ENCODE peak calls at places on chromosomes 12 and 14, in seven cellular contexts. One of them, this sample, is unnamed.

GRCh38 chr12:29024117-29024516 is 125.0 kb upstream of the FAR2 start:
- DNase-seq in GM12878: no peak
- DNase-seq in heart left ventricle: no peak
- DNase-seq in AG04449: no peak
- DNase-seq in spleen: no peak
- DNase-seq in fibroblast of villous mesenchyme: peak; percentile 58
- DNase-seq in GM06990: no peak
- DNase-seq in this sample: no peak

GRCh38 chr14:101228949-101229541 is 325.5 kb upstream of the RTL1 start:
- DNase-seq in heart left ventricle: no peak
- DNase-seq in GM06990: no peak
- DNase-seq in GM12878: no peak
- DNase-seq in AG04449: no peak
- DNase-seq in spleen: no peak
- DNase-seq in fibroblast of villous mesenchyme: no peak
- DNase-seq in this sample: no peak

GRCh38 chr12:86647800-86648199 is 391.6 kb upstream of the MGAT4C start:
- DNase-seq in GM12878: no peak
- DNase-seq in heart left ventricle: no peak
- DNase-seq in AG04449: no peak
- DNase-seq in fibroblast of villous mesenchyme: no peak
- DNase-seq in spleen: no peak
- DNase-seq in GM06990: no peak
- DNase-seq in this sample: no peak

GRCh38 chr12:110776410-110776809 is 33.7 kb upstream of the PPP1CC start:
- DNase-seq in GM12878: peak; percentile 96
- DNase-seq in AG04449: no peak
- DNase-seq in GM06990: peak; percentile 88
- DNase-seq in fibroblast of villous mesenchyme: no peak
- DNase-seq in heart left ventricle: no peak
- DNase-seq in spleen: no peak
- DNase-seq in this sample: peak; percentile 96

GRCh38 chr12:78210894-78211302 is 380.2 kb downstream of the NAV3 start:
- DNase-seq in AG04449: peak; percentile 66
- DNase-seq in GM06990: no peak
- DNase-seq in spleen: no peak
- DNase-seq in GM12878: no peak
- DNase-seq in fibroblast of villous mesenchyme: peak; percentile 97
- DNase-seq in heart left ventricle: no peak
- DNase-seq in this sample: no peak

GRCh38 chr14:69459122-69459521 is 25.4 kb upstream of the PLEKHD1 start:
- DNase-seq in GM06990: no peak
- DNase-seq in AG04449: no peak
- DNase-seq in heart left ventricle: no peak
- DNase-seq in GM12878: no peak
- DNase-seq in fibroblast of villous mesenchyme: no peak
- DNase-seq in spleen: no peak
- DNase-seq in this sample: no peak

GRCh38 chr12:66103011-66103913 is 27.3 kb downstream of the LLPH start:
- DNase-seq in GM06990: no peak
- DNase-seq in heart left ventricle: no peak
- DNase-seq in GM12878: no peak
- DNase-seq in fibroblast of villous mesenchyme: no peak
- DNase-seq in AG04449: no peak
- DNase-seq in spleen: no peak
- DNase-seq in this sample: peak; percentile 26

GRCh38 chr12:53659011-53659551 is 16.8 kb downstream of the ATP5MC2 start:
- DNase-seq in AG04449: no peak
- DNase-seq in heart left ventricle: peak; percentile 61
- DNase-seq in GM12878: no peak
- DNase-seq in spleen: no peak
- DNase-seq in fibroblast of villous mesenchyme: peak; percentile 32
- DNase-seq in GM06990: no peak
- DNase-seq in this sample: no peak

DNA sequence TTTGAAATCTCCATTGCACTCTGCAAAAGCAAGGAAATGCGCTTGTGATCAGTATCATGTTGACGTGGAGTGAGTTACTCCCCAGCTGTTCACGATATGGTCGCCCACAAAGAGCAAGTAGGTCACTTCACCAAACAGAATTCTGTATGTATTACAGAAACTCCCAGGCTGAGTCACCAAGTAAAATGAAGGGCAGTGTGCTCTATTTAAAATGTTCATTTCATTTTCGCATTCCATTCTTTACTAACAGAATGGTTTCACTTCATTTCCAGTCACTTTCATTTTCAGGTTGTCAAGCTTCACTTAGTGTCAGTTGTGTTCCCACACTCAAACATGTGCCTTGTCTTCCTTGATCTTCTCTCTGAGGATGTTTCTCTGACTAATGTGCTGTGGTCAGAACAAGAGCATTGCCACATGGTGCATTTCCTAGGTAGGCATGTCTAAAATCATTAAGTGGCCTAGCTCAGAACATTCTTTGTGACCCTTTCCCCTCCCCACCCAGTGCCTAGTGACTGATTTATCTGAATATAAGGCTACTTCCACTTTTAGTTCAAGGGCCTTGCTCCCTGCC is 391.2 kb downstream of the RAD51B start:
- DNase-seq in fibroblast of villous mesenchyme: peak; percentile 98
- DNase-seq in AG04449: peak; percentile 82
- DNase-seq in spleen: no peak
- DNase-seq in GM06990: peak; percentile 82
- DNase-seq in GM12878: peak; percentile 100
- DNase-seq in heart left ventricle: peak; percentile 16
- DNase-seq in this sample: peak; percentile 95
- H3K4me3 ChIP-seq in fibroblast of villous mesenchyme: peak overlapping the region; percentile 8
- H3K4me3 ChIP-seq in AG04449: peak overlapping the region; percentile 30
- H3K4me3 ChIP-seq in spleen: peak overlapping the region; percentile 18
- H3K4me3 ChIP-seq in GM06990: no peak overlapping the region
- H3K4me3 ChIP-seq in GM12878: peak overlapping the region; percentile 22
- H3K4me3 ChIP-seq in heart left ventricle: no peak overlapping the region
- H3K4me3 ChIP-seq in this sample: peak overlapping the region; percentile 32

GRCh38 chr12:7161327-7161726 is 28.2 kb upstream of the PEX5 start:
- DNase-seq in spleen: no peak
- DNase-seq in GM06990: no peak
- DNase-seq in AG04449: no peak
- DNase-seq in GM12878: no peak
- DNase-seq in fibroblast of villous mesenchyme: no peak
- DNase-seq in heart left ventricle: no peak
- DNase-seq in this sample: no peak

GRCh38 chr12:7158866-7159600 is 28.9 kb downstream of the CLSTN3 start:
- DNase-seq in GM12878: no peak
- DNase-seq in AG04449: no peak
- DNase-seq in GM06990: no peak
- DNase-seq in fibroblast of villous mesenchyme: no peak
- DNase-seq in heart left ventricle: no peak
- DNase-seq in spleen: no peak
- DNase-seq in this sample: no peak

GRCh38 chr12:7160183-7160582 is 29.3 kb upstream of the PEX5 start:
- DNase-seq in AG04449: no peak
- DNase-seq in GM12878: no peak
- DNase-seq in spleen: no peak
- DNase-seq in heart left ventricle: no peak
- DNase-seq in fibroblast of villous mesenchyme: no peak
- DNase-seq in GM06990: no peak
- DNase-seq in this sample: no peak

GRCh38 chr12:7161811-7162210 is 27.7 kb upstream of the PEX5 start:
- DNase-seq in heart left ventricle: no peak
- DNase-seq in AG04449: no peak
- DNase-seq in fibroblast of villous mesenchyme: peak; percentile 79
- DNase-seq in GM06990: no peak
- DNase-seq in spleen: no peak
- DNase-seq in GM12878: no peak
- DNase-seq in this sample: no peak

DNA sequence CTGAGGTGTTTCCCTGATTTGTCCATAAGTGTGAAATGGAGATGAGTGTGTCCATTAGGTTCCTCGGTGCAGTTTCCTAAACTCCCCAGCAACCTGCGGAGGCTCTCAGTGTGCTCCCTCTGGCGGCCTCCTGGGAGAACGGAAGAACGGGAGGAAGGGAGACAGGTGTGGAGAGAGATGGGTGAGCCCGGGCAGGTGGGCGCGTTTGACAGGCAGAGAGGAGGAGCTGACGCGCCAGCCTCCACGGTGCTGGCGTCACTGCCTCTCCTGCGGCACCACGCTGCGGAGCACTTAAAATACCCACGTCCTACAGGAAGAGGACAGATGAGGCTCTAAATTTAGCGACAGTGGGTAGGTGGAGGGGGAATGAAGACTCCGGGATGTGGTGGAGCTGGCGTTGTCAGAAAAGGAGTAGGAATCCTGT is 26.8 kb upstream of the PEX5 start:
- DNase-seq in heart left ventricle: no peak
- DNase-seq in GM06990: no peak
- DNase-seq in spleen: no peak
- DNase-seq in fibroblast of villous mesenchyme: peak; percentile 24
- DNase-seq in AG04449: no peak
- DNase-seq in GM12878: no peak
- DNase-seq in this sample: peak; percentile 18
- TF ChIP-seq CTCF in heart left ventricle: peak; percentile 26
- TF ChIP-seq CTCF in GM06990: peak; percentile 25
- TF ChIP-seq CTCF in spleen: no peak
- TF ChIP-seq CTCF in fibroblast of villous mesenchyme: peak; percentile 61
- TF ChIP-seq CTCF in AG04449: peak; percentile 57
- TF ChIP-seq CTCF in GM12878: peak; percentile 38
- TF ChIP-seq CTCF in this sample: peak; percentile 18

GRCh38 chr14:92658160-92658559 is 90.3 kb downstream of the LGMN start:
- DNase-seq in GM12878: no peak
- DNase-seq in fibroblast of villous mesenchyme: no peak
- DNase-seq in spleen: no peak
- DNase-seq in heart left ventricle: no peak
- DNase-seq in AG04449: no peak
- DNase-seq in GM06990: no peak
- DNase-seq in this sample: no peak

GRCh38 chr14:92663049-92663448 is 85.4 kb downstream of the LGMN start:
- DNase-seq in fibroblast of villous mesenchyme: no peak
- DNase-seq in GM06990: no peak
- DNase-seq in spleen: no peak
- DNase-seq in heart left ventricle: no peak
- DNase-seq in GM12878: no peak
- DNase-seq in AG04449: no peak
- DNase-seq in this sample: no peak

GRCh38 chr14:92660571-92660970 is 87.9 kb downstream of the LGMN start:
- DNase-seq in GM06990: no peak
- DNase-seq in heart left ventricle: no peak
- DNase-seq in GM12878: no peak
- DNase-seq in fibroblast of villous mesenchyme: no peak
- DNase-seq in spleen: no peak
- DNase-seq in AG04449: no peak
- DNase-seq in this sample: no peak

GRCh38 chr14:92657457-92658142 is 90.8 kb downstream of the LGMN start:
- DNase-seq in fibroblast of villous mesenchyme: no peak
- DNase-seq in GM06990: no peak
- DNase-seq in AG04449: no peak
- DNase-seq in heart left ventricle: peak; percentile 54
- DNase-seq in GM12878: no peak
- DNase-seq in spleen: peak; percentile 89
- DNase-seq in this sample: no peak

DNA sequence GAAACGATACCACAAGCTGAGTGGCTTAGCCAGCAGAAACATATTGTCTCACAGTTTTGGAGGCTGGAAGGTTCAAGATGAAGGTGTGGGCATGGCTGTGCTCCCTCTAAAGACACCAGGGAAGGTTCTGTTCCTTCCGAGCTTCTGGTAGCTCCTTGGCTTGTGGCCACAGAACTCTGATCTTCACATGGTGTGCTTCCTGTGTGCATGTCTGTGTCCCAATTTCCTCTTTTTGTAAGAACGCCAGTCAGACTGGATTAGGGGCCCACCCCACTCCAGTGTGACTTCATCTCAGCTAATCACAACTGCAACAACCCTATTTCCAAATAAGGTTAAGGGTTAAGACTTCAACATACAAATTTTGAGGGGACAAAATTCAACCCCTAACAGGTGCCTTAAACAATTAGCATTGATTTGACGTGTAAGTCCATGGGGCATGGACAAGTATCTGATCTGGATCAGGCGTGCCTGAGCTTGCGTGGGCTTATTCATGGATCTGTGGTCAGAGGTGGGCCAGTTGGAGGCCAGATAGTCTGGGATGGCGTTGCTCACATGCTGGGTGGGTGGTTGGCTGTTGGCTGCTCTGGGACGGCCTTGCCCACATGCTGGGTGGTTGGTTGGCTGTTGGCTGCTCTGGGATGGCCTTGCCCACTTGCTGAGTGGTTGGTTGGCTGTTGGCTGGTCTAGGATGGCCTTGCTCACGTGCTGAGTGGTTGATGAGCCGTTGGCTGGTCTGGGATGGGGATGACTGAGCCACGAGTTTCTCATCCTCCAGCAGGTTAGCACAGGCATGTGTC is 88.5 kb downstream of the LGMN start:
- DNase-seq in GM06990: no peak
- DNase-seq in heart left ventricle: peak; percentile 48
- DNase-seq in spleen: no peak
- DNase-seq in GM12878: no peak
- DNase-seq in AG04449: no peak
- DNase-seq in fibroblast of villous mesenchyme: peak; percentile 68
- DNase-seq in this sample: peak; percentile 45
- H3K4me3 ChIP-seq in GM06990: no peak overlapping the region
- H3K4me3 ChIP-seq in heart left ventricle: no peak overlapping the region
- H3K4me3 ChIP-seq in spleen: no peak overlapping the region
- H3K4me3 ChIP-seq in GM12878: no peak overlapping the region
- H3K4me3 ChIP-seq in AG04449: no peak overlapping the region
- H3K4me3 ChIP-seq in fibroblast of villous mesenchyme: no peak overlapping the region
- H3K4me3 ChIP-seq in this sample: no peak overlapping the region

GRCh38 chr14:95346266-95346665 is 26.6 kb upstream of the CLMN start:
- DNase-seq in AG04449: no peak
- DNase-seq in GM12878: no peak
- DNase-seq in heart left ventricle: no peak
- DNase-seq in fibroblast of villous mesenchyme: no peak
- DNase-seq in spleen: no peak
- DNase-seq in GM06990: no peak
- DNase-seq in this sample: no peak

GRCh38 chr14:95344536-95344935 is 24.8 kb upstream of the CLMN start:
- DNase-seq in AG04449: no peak
- DNase-seq in GM06990: no peak
- DNase-seq in spleen: no peak
- DNase-seq in heart left ventricle: no peak
- DNase-seq in fibroblast of villous mesenchyme: no peak
- DNase-seq in GM12878: no peak
- DNase-seq in this sample: no peak

GRCh38 chr14:95345032-95345431 is 25.3 kb upstream of the CLMN start:
- DNase-seq in spleen: no peak
- DNase-seq in heart left ventricle: no peak
- DNase-seq in fibroblast of villous mesenchyme: no peak
- DNase-seq in AG04449: no peak
- DNase-seq in GM06990: no peak
- DNase-seq in GM12878: no peak
- DNase-seq in this sample: no peak

GRCh38 chr14:95348395-95349080 is 28.8 kb upstream of the CLMN start:
- DNase-seq in heart left ventricle: no peak
- DNase-seq in GM12878: no peak
- DNase-seq in spleen: no peak
- DNase-seq in AG04449: no peak
- DNase-seq in GM06990: no peak
- DNase-seq in fibroblast of villous mesenchyme: no peak
- DNase-seq in this sample: no peak

DNA sequence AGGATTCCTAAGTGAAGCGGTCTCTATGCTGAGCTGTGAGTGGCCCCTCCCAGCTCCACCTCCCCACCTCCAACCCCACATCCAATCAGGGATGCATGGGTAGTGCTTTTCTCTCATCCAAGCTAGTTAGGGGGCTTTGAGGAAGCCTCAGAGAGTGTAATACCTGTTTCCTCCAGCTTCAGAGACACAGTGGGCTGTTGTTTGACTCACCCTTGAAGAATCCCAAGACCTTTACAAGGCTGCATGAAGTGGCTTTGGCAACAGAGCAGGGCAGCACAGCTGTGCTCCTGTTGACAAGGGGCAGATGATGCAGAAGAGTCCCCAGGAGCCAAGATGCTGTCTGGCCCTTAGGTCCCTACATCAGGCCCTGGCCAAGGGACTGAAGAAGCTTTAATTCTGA is 27.1 kb upstream of the CLMN start:
- DNase-seq in AG04449: no peak
- DNase-seq in heart left ventricle: no peak
- DNase-seq in fibroblast of villous mesenchyme: no peak
- DNase-seq in GM06990: no peak
- DNase-seq in GM12878: no peak
- DNase-seq in spleen: no peak
- DNase-seq in this sample: no peak
- TF ChIP-seq CTCF in AG04449: no peak
- TF ChIP-seq CTCF in heart left ventricle: no peak
- TF ChIP-seq CTCF in fibroblast of villous mesenchyme: no peak
- TF ChIP-seq CTCF in GM06990: no peak
- TF ChIP-seq CTCF in GM12878: no peak
- TF ChIP-seq CTCF in spleen: no peak
- TF ChIP-seq CTCF in this sample: no peak

This sample was measured in GM12865.